ENCODE peak calls at places on chromosomes 13 and 19, in eight cellular contexts. W is left lung, N is glutamatergic neuron, B is testis, I is astrocyte of the spinal cord, C is fibroblast of lung, K is tibial nerve, L is endothelial cell. S is an unnamed sample.

GRCh38 chr13:31697290-31697689 is 42.0 kb upstream of the RXFP2 start:
- DNase-seq in W (no peak), C (no peak), I (no peak), K (no peak), L (no peak), N (no peak), B (no peak), S (peak; percentile 24)

GRCh38 chr13:50678464-50679162 is 164.9 kb downstream of the DLEU7 start:
- DNase-seq in N (no peak), C (peak; percentile 39), W (no peak), B (peak; percentile 43), I (peak; percentile 89), K (no peak), L (no peak), S (peak; percentile 97)

GRCh38 chr13:107203146-107203847 is 635.4 kb upstream of the ARGLU1 start:
- DNase-seq in N (peak; percentile 46), C (peak; percentile 9), L (peak; percentile 66), B (peak; percentile 27), K (no peak), I (no peak), W (peak; percentile 57), S (peak; percentile 1)

GRCh38 chr19:4472174-4472974 is at the start of gene HDGFL2:
- DNase-seq in I (no peak), N (peak; percentile 97), C (no peak), K (no peak), B (no peak), L (no peak), W (peak; percentile 97), S (no peak)

GRCh38 chr19:31351212-31352193 is 2.3 kb upstream of the TSHZ3 start:
- DNase-seq in I (peak; percentile 82), C (peak; percentile 73), K (no peak), B (peak; percentile 47), N (peak; percentile 51), W (peak; percentile 82), L (peak; percentile 34), S (peak; percentile 59)

GRCh38 chr13:76711515-76712182 is 174.6 kb downstream of the KCTD12 start:
- DNase-seq in B (peak; percentile 62), C (peak; percentile 93), N (no peak), K (no peak), I (peak; percentile 93), W (no peak), L (no peak), S (peak; percentile 97)

GRCh38 chr13:89115307-89115706 is 1444.1 kb downstream of the SLITRK5 start:
- DNase-seq in B (no peak), L (no peak), W (no peak), C (no peak), K (no peak), I (no peak), N (no peak), S (no peak)

GRCh38 chr13:28199089-28199488 is 60.7 kb downstream of the PAN3 start:
- DNase-seq in N (no peak), C (no peak), I (no peak), W (no peak), B (no peak), L (no peak), K (no peak), S (no peak)

GRCh38 chr19:5491565-5491964 is 36.3 kb downstream of the ZNRF4 start:
- DNase-seq in L (no peak), K (no peak), B (no peak), W (no peak), C (no peak), N (no peak), I (no peak), S (no peak)

GRCh38 chr19:41945135-41945766 is 13.9 kb downstream of the RABAC1 start:
- DNase-seq in L (no peak), N (no peak), K (no peak), B (no peak), C (no peak), I (no peak), W (no peak), S (no peak)

GRCh38 chr19:1097810-1098176 is 2.6 kb upstream of the POLR2E start:
- DNase-seq in I (no peak), K (no peak), C (no peak), N (no peak), W (no peak), B (no peak), L (no peak), S (peak; percentile 25)

GRCh38 chr19:14375055-14375581 is 6.1 kb upstream of the ADGRE5 start:
- DNase-seq in N (no peak), K (no peak), C (no peak), I (no peak), W (peak; percentile 89), L (no peak), B (no peak), S (no peak)

GRCh38 chr19:5271145-5271544 is 69.5 kb downstream of the PTPRS start:
- DNase-seq in W (peak; percentile 8), C (peak; percentile 10), N (no peak), L (no peak), B (no peak), K (no peak), I (no peak), S (no peak)

GRCh38 chr13:24173775-24174174 is 13.3 kb downstream of the SPATA13 start:
- DNase-seq in N (no peak), L (no peak), K (no peak), I (no peak), B (no peak), W (no peak), C (no peak), S (no peak)

GRCh38 chr19:15253513-15253912 is 21.3 kb upstream of the EPHX3 start:
- DNase-seq in I (no peak), B (peak; percentile 78), W (no peak), L (no peak), N (no peak), K (no peak), C (no peak), S (no peak)

GRCh38 chr13:24218977-24219376 is 58.5 kb downstream of the SPATA13 start:
- DNase-seq in B (no peak), W (no peak), C (no peak), I (no peak), L (no peak), K (no peak), N (no peak), S (peak; percentile 63)

GRCh38 chr13:20404488-20405222 is 121.0 kb downstream of the CRYL1 start:
- DNase-seq in K (no peak), L (no peak), W (no peak), B (no peak), I (no peak), N (no peak), C (no peak), S (no peak)

GRCh38 chr19:58579473-58580142 is 6.5 kb upstream of the MZF1 start:
- DNase-seq in L (no peak), B (no peak), C (no peak), N (no peak), I (no peak), W (no peak), K (no peak), S (no peak)

GRCh38 chr13:36131215-36131930 is at the start of gene DCLK1:
- DNase-seq in N (peak; percentile 84), I (peak; percentile 66), W (peak; percentile 82), K (peak; percentile 56), C (peak; percentile 31), L (peak; percentile 45), B (peak; percentile 67), S (peak; percentile 6)

DNA sequence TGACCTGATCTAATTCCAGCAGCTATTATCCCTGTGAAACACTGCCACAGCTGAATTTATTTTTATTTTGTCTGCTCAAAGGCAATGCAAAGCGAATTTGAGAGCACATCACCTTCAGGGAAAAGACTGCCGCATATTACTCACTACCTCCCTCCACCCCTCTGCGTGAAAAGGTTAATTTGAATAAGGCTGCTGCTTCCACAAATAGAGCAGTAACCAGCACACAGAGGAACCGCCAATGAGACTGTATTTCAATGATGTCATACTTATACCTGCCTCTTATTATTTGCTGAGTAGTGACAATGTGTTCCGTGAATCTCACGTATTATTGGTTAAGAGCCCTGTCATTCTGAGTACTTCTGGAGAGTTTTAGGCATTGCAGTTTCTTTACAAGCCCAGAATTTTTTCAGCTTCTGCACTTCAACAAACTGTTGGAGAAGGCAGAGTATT is 156.1 kb upstream of the KLF12 start:
- DNase-seq in W (no peak), B (peak; percentile 36), K (no peak), C (peak; percentile 77), N (no peak), L (no peak), I (peak; percentile 96), S (peak; percentile 88)
- TF ChIP-seq CTCF in W (no peak), B (no peak), K (no peak), C (no peak), N (no peak), L (no peak), I (no peak), S (peak; percentile 1)

DNA sequence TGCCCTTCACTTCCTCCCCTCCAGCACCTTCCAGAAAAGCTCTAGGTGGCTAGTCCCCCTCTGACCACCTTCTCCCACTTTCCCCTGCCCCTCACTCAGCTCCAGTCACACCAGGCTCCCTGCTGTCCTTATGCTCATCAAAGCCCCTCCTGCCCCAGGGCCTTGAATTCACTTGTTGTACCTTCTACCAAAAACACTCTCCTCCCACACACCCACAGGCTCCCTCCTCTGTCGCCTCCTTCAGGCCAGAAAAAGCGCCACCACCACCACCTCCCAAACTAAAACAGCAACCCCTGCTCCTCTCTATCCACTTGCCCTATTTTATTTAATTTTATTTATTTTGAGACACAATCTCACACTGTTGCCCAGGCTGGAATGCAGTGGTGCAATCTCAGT is 4.8 kb upstream of the CEACAM16 start:
- DNase-seq in C (no peak), W (no peak), B (no peak), I (no peak), L (no peak), N (no peak), K (no peak), S (no peak)
- TF ChIP-seq CTCF in C (peak; percentile 18), W (peak; percentile 16), B (no peak), I (peak; percentile 45), L (peak; percentile 48), N (no peak), K (no peak), S (peak; percentile 28)

GRCh38 chr13:93942016-93942415 is 537.5 kb downstream of the DCT start:
- DNase-seq in K (no peak), N (no peak), B (no peak), I (no peak), L (no peak), W (no peak), C (peak; percentile 41), S (no peak)
- TF ChIP-seq CTCF in K (no peak), N (no peak), B (no peak), I (no peak), L (no peak), W (no peak), C (no peak), S (no peak)

DNA sequence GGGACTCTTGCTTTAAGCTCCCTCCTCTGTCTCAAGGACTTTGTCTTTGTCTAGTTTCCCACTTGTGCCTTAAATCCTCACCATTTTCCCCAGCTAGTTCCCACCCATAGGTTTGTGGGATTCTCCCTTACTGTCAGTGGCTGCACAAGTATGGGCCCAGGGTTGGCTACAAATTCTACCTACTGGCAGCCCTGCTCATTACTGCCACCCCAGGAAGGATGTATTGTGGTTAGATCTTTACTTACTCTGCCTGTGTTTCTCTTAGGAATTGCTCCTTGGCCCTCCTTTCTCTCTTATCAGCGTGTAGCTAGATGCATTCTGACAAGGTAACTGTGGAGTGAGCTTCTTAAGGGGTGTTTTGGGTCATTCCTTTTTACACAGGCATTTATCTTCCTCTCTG is 413.5 kb upstream of the PCDH9 start:
- DNase-seq in B (no peak), K (no peak), I (no peak), L (no peak), C (no peak), N (no peak), W (no peak), S (no peak)
- TF ChIP-seq CTCF in B (no peak), K (no peak), I (no peak), L (no peak), C (no peak), N (no peak), W (no peak), S (no peak)

GRCh38 chr19:56150358-56150757 is 9.3 kb downstream of the ZNF444 start:
- DNase-seq in I (no peak), B (no peak), L (no peak), N (no peak), W (no peak), C (no peak), K (no peak), S (no peak)
- TF ChIP-seq CTCF in I (no peak), B (no peak), L (no peak), N (no peak), W (no peak), C (no peak), K (no peak), S (no peak)